ENCODE peak calls at places on chromosomes 6 and 20, in eight cellular contexts. One of them, this sample, is unnamed.

GRCh38 chr6:88168362-88168761 is 2.2 kb upstream of the CNR1 start:
- DNase-seq in IMR-90: no peak
- DNase-seq in aorta: no peak
- DNase-seq in psoas muscle: no peak
- DNase-seq in CD8-positive, alpha-beta T cell: no peak
- DNase-seq in brain microvascular endothelial cell: no peak
- DNase-seq in heart left ventricle: no peak
- DNase-seq in foreskin keratinocyte: no peak
- DNase-seq in this sample: no peak

GRCh38 chr20:19990911-19991707 is 26.1 kb upstream of the NAA20 start:
- DNase-seq in IMR-90: no peak
- DNase-seq in aorta: no peak
- DNase-seq in psoas muscle: no peak
- DNase-seq in CD8-positive, alpha-beta T cell: no peak
- DNase-seq in brain microvascular endothelial cell: no peak
- DNase-seq in heart left ventricle: no peak
- DNase-seq in foreskin keratinocyte: no peak
- DNase-seq in this sample: no peak

GRCh38 chr6:125363010-125363359 is 61.2 kb upstream of the HDDC2 start:
- DNase-seq in IMR-90: peak
- DNase-seq in aorta: no peak
- DNase-seq in psoas muscle: no peak
- DNase-seq in CD8-positive, alpha-beta T cell: no peak
- DNase-seq in brain microvascular endothelial cell: peak
- DNase-seq in heart left ventricle: no peak
- DNase-seq in foreskin keratinocyte: peak
- DNase-seq in this sample: no peak

GRCh38 chr20:64176548-64177419 is 12.5 kb downstream of the MYT1 start:
- DNase-seq in IMR-90: no peak
- DNase-seq in aorta: no peak
- DNase-seq in psoas muscle: no peak
- DNase-seq in CD8-positive, alpha-beta T cell: no peak
- DNase-seq in brain microvascular endothelial cell: no peak
- DNase-seq in heart left ventricle: peak
- DNase-seq in foreskin keratinocyte: no peak
- DNase-seq in this sample: peak

GRCh38 chr20:38277285-38277684 is 16.8 kb upstream of the KIAA1755 start:
- DNase-seq in IMR-90: no peak
- DNase-seq in aorta: no peak
- DNase-seq in psoas muscle: no peak
- DNase-seq in CD8-positive, alpha-beta T cell: no peak
- DNase-seq in brain microvascular endothelial cell: no peak
- DNase-seq in heart left ventricle: no peak
- DNase-seq in foreskin keratinocyte: no peak
- DNase-seq in this sample: no peak

GRCh38 chr20:17678295-17678694 is 3.7 kb downstream of the RRBP1 start:
- DNase-seq in IMR-90: no peak
- DNase-seq in aorta: no peak
- DNase-seq in psoas muscle: no peak
- DNase-seq in CD8-positive, alpha-beta T cell: no peak
- DNase-seq in brain microvascular endothelial cell: no peak
- DNase-seq in heart left ventricle: no peak
- DNase-seq in foreskin keratinocyte: no peak
- DNase-seq in this sample: no peak

GRCh38 chr20:59996112-59996511 is 37.9 kb downstream of the CDH26 start:
- DNase-seq in IMR-90: no peak
- DNase-seq in aorta: no peak
- DNase-seq in psoas muscle: no peak
- DNase-seq in CD8-positive, alpha-beta T cell: no peak
- DNase-seq in brain microvascular endothelial cell: no peak
- DNase-seq in heart left ventricle: no peak
- DNase-seq in foreskin keratinocyte: peak
- DNase-seq in this sample: no peak

GRCh38 chr6:593139-593906 is 63.6 kb downstream of the HUS1B start:
- DNase-seq in IMR-90: peak
- DNase-seq in aorta: no peak
- DNase-seq in psoas muscle: no peak
- DNase-seq in CD8-positive, alpha-beta T cell: peak
- DNase-seq in brain microvascular endothelial cell: peak
- DNase-seq in heart left ventricle: peak
- DNase-seq in foreskin keratinocyte: peak
- DNase-seq in this sample: no peak

GRCh38 chr6:87172292-87172691 is 16.9 kb downstream of the ZNF292 start:
- DNase-seq in IMR-90: no peak
- DNase-seq in aorta: no peak
- DNase-seq in psoas muscle: no peak
- DNase-seq in CD8-positive, alpha-beta T cell: no peak
- DNase-seq in brain microvascular endothelial cell: no peak
- DNase-seq in heart left ventricle: no peak
- DNase-seq in foreskin keratinocyte: no peak
- DNase-seq in this sample: no peak

GRCh38 chr6:157982580-157983438 is 1.1 kb downstream of the SYNJ2 start:
- DNase-seq in IMR-90: peak
- DNase-seq in aorta: no peak
- DNase-seq in psoas muscle: no peak
- DNase-seq in CD8-positive, alpha-beta T cell: no peak
- DNase-seq in brain microvascular endothelial cell: peak
- DNase-seq in heart left ventricle: peak
- DNase-seq in foreskin keratinocyte: no peak
- DNase-seq in this sample: no peak

GRCh38 chr6:108117427-108118358 is 43.2 kb upstream of the OSTM1 start:
- DNase-seq in IMR-90: peak
- DNase-seq in aorta: peak
- DNase-seq in psoas muscle: peak
- DNase-seq in CD8-positive, alpha-beta T cell: no peak
- DNase-seq in brain microvascular endothelial cell: no peak
- DNase-seq in heart left ventricle: peak
- DNase-seq in foreskin keratinocyte: no peak
- DNase-seq in this sample: no peak

GRCh38 chr20:49278817-49279676 is 1.2 kb upstream of the ZNFX1 start:
- DNase-seq in IMR-90: no peak
- DNase-seq in aorta: no peak
- DNase-seq in psoas muscle: no peak
- DNase-seq in CD8-positive, alpha-beta T cell: peak
- DNase-seq in brain microvascular endothelial cell: peak
- DNase-seq in heart left ventricle: peak
- DNase-seq in foreskin keratinocyte: no peak
- DNase-seq in this sample: no peak

GRCh38 chr20:49281913-49282467 is 4.1 kb upstream of the ZNFX1 start:
- DNase-seq in IMR-90: no peak
- DNase-seq in aorta: no peak
- DNase-seq in psoas muscle: no peak
- DNase-seq in CD8-positive, alpha-beta T cell: no peak
- DNase-seq in brain microvascular endothelial cell: no peak
- DNase-seq in heart left ventricle: no peak
- DNase-seq in foreskin keratinocyte: no peak
- DNase-seq in this sample: no peak

GRCh38 chr20:49281059-49281912 is 3.4 kb upstream of the ZNFX1 start:
- DNase-seq in IMR-90: no peak
- DNase-seq in aorta: no peak
- DNase-seq in psoas muscle: no peak
- DNase-seq in CD8-positive, alpha-beta T cell: no peak
- DNase-seq in brain microvascular endothelial cell: peak
- DNase-seq in heart left ventricle: no peak
- DNase-seq in foreskin keratinocyte: no peak
- DNase-seq in this sample: no peak

GRCh38 chr20:49279677-49280462 is 2.0 kb upstream of the ZNFX1 start:
- DNase-seq in IMR-90: no peak
- DNase-seq in aorta: no peak
- DNase-seq in psoas muscle: no peak
- DNase-seq in CD8-positive, alpha-beta T cell: no peak
- DNase-seq in brain microvascular endothelial cell: no peak
- DNase-seq in heart left ventricle: no peak
- DNase-seq in foreskin keratinocyte: no peak
- DNase-seq in this sample: no peak

DNA sequence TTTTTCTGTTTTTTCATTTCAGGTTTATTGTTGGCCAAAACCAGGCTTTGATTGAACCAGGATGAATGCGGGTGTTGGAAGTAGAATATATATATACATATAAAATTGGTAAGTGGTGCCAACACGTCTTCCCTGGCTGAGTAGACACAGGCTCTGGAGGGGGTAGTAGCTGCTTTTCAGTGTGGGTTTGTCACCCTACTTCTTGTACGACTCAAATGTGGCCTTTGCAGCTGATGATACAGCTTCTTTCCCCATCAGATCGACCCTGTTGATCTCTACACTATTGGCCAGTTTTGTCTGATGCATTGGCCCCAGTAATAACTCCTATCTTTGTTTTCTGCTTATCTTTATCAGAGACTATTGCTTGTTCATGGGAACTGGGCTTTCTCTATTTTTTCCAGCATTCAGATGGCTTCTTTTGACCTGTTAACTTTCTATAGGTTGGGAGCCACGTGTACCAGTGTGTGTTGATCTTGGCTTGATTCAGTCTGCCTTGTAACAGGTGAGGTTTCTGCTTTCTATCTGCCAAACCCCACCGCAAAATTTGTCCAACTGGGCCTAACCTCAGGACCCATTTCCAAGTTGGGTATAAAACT is 2.7 kb upstream of the ZNFX1 start:
- DNase-seq in IMR-90: no peak
- DNase-seq in aorta: no peak
- DNase-seq in psoas muscle: no peak
- DNase-seq in CD8-positive, alpha-beta T cell: no peak
- DNase-seq in brain microvascular endothelial cell: no peak
- DNase-seq in heart left ventricle: no peak
- DNase-seq in foreskin keratinocyte: no peak
- DNase-seq in this sample: no peak
- H3K27ac ChIP-seq in IMR-90: no peak
- H3K27ac ChIP-seq in aorta: no peak
- H3K27ac ChIP-seq in psoas muscle: peak
- H3K27ac ChIP-seq in CD8-positive, alpha-beta T cell: no peak
- H3K27ac ChIP-seq in brain microvascular endothelial cell: no peak
- H3K27ac ChIP-seq in heart left ventricle: no peak
- H3K27ac ChIP-seq in foreskin keratinocyte: peak
- H3K27ac ChIP-seq in this sample: no peak

DNA sequence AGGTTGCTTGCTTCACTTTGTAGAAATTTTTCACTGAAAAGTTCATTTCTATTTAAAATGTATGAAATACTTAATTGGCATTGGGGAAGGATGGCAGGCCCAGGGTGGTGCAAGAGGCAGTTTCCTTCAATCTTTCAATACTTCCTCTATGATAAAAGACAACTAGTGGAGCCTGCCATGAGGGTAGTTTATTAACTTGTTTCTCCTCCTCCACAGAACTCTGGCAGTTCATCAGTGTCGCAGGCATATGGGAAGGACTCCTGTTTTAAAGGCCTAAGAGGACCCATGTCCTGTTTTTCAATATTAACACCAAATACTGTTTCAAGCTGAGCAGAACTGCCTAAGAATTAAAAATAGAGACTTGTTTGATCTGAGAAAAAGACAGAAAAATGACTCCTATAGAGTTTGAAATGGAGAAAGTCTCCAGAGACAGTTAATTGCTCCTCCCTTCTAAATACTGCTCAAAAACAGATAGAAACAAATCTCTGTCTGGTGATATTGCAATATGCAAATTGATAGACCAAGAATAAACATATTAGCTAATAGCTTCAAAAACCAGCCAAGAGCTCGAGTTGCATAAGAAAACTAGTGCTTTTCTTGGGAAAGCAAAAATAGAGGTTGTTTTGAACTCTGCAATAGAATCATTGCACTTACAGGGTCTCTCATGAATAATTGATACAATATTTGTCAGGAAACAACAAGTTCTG is 665.7 kb upstream of the SLC35B3 start:
- DNase-seq in IMR-90: no peak
- DNase-seq in aorta: no peak
- DNase-seq in psoas muscle: no peak
- DNase-seq in CD8-positive, alpha-beta T cell: no peak
- DNase-seq in brain microvascular endothelial cell: no peak
- DNase-seq in heart left ventricle: no peak
- DNase-seq in foreskin keratinocyte: no peak
- DNase-seq in this sample: no peak
- H3K27ac ChIP-seq in IMR-90: no peak
- H3K27ac ChIP-seq in aorta: no peak
- H3K27ac ChIP-seq in psoas muscle: no peak
- H3K27ac ChIP-seq in CD8-positive, alpha-beta T cell: no peak
- H3K27ac ChIP-seq in brain microvascular endothelial cell: no peak
- H3K27ac ChIP-seq in heart left ventricle: no peak
- H3K27ac ChIP-seq in foreskin keratinocyte: no peak
- H3K27ac ChIP-seq in this sample: no peak

GRCh38 chr6:53701333-53702073 is 35.9 kb upstream of the KLHL31 start:
- DNase-seq in IMR-90: no peak
- DNase-seq in aorta: no peak
- DNase-seq in psoas muscle: no peak
- DNase-seq in CD8-positive, alpha-beta T cell: no peak
- DNase-seq in brain microvascular endothelial cell: no peak
- DNase-seq in heart left ventricle: no peak
- DNase-seq in foreskin keratinocyte: peak
- DNase-seq in this sample: no peak

GRCh38 chr6:53703047-53703446 is 37.5 kb upstream of the KLHL31 start:
- DNase-seq in IMR-90: no peak
- DNase-seq in aorta: no peak
- DNase-seq in psoas muscle: no peak
- DNase-seq in CD8-positive, alpha-beta T cell: no peak
- DNase-seq in brain microvascular endothelial cell: no peak
- DNase-seq in heart left ventricle: no peak
- DNase-seq in foreskin keratinocyte: no peak
- DNase-seq in this sample: no peak

GRCh38 chr6:53704700-53705099 is 39.1 kb upstream of the KLHL31 start:
- DNase-seq in IMR-90: no peak
- DNase-seq in aorta: no peak
- DNase-seq in psoas muscle: no peak
- DNase-seq in CD8-positive, alpha-beta T cell: no peak
- DNase-seq in brain microvascular endothelial cell: no peak
- DNase-seq in heart left ventricle: no peak
- DNase-seq in foreskin keratinocyte: no peak
- DNase-seq in this sample: no peak

GRCh38 chr6:53699462-53699861 is 33.9 kb upstream of the KLHL31 start:
- DNase-seq in IMR-90: no peak
- DNase-seq in aorta: no peak
- DNase-seq in psoas muscle: no peak
- DNase-seq in CD8-positive, alpha-beta T cell: no peak
- DNase-seq in brain microvascular endothelial cell: no peak
- DNase-seq in heart left ventricle: no peak
- DNase-seq in foreskin keratinocyte: no peak
- DNase-seq in this sample: no peak

GRCh38 chr6:53702316-53702715 is 36.8 kb upstream of the KLHL31 start:
- DNase-seq in IMR-90: no peak
- DNase-seq in aorta: no peak
- DNase-seq in psoas muscle: peak
- DNase-seq in CD8-positive, alpha-beta T cell: no peak
- DNase-seq in brain microvascular endothelial cell: no peak
- DNase-seq in heart left ventricle: peak
- DNase-seq in foreskin keratinocyte: no peak
- DNase-seq in this sample: no peak
- H3K27ac ChIP-seq in IMR-90: no peak
- H3K27ac ChIP-seq in aorta: no peak
- H3K27ac ChIP-seq in psoas muscle: peak
- H3K27ac ChIP-seq in CD8-positive, alpha-beta T cell: no peak
- H3K27ac ChIP-seq in brain microvascular endothelial cell: no peak
- H3K27ac ChIP-seq in heart left ventricle: no peak
- H3K27ac ChIP-seq in foreskin keratinocyte: no peak
- H3K27ac ChIP-seq in this sample: no peak

DNA sequence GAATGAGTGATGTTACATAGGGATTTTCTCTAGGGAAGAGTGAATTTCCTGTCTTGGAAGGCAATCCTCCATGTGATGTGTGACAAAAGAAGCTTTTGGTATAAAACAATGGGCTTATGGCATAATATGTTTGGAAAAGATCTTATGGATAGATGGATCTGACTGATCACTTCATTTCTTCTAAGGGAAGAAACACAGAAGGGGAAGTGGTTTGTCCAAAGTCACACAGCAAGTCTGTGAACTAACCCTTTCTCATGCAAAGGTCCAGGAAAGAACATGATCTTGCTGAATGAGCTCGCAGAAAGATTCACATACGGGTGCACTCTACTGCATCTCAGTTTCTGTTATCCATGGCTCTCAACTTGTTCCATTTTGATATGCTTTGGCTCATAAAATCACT is 575.9 kb upstream of the JAG1 start:
- DNase-seq in IMR-90: no peak
- DNase-seq in aorta: no peak
- DNase-seq in psoas muscle: no peak
- DNase-seq in CD8-positive, alpha-beta T cell: no peak
- DNase-seq in brain microvascular endothelial cell: no peak
- DNase-seq in heart left ventricle: no peak
- DNase-seq in foreskin keratinocyte: no peak
- DNase-seq in this sample: no peak
- H3K27ac ChIP-seq in IMR-90: no peak
- H3K27ac ChIP-seq in aorta: no peak
- H3K27ac ChIP-seq in psoas muscle: no peak
- H3K27ac ChIP-seq in CD8-positive, alpha-beta T cell: no peak
- H3K27ac ChIP-seq in brain microvascular endothelial cell: no peak
- H3K27ac ChIP-seq in heart left ventricle: no peak
- H3K27ac ChIP-seq in foreskin keratinocyte: no peak
- H3K27ac ChIP-seq in this sample: peak

This sample was measured in substantia nigra.